ENCODE peak calls at places on chromosomes 11 and 22, in nine cellular contexts. One of them, this sample, is unnamed.

GRCh38 chr11:62245271-62245753 is 3.3 kb downstream of the SCGB1D2 start:
- DNase-seq in A549: peak
- DNase-seq in HCT116: no peak
- DNase-seq in GM23338: peak
- DNase-seq in Panc1: no peak
- DNase-seq in HepG2: peak
- DNase-seq in SK-N-SH: peak
- DNase-seq in GM12878: no peak
- DNase-seq in K562: peak
- DNase-seq in this sample: peak

GRCh38 chr11:56521955-56522354 is 21.1 kb downstream of the OR5M11 start:
- DNase-seq in A549: peak
- DNase-seq in HCT116: no peak
- DNase-seq in GM23338: peak
- DNase-seq in Panc1: no peak
- DNase-seq in HepG2: peak
- DNase-seq in SK-N-SH: peak
- DNase-seq in GM12878: no peak
- DNase-seq in K562: no peak
- DNase-seq in this sample: no peak

GRCh38 chr11:62402226-62402625 is 16.6 kb upstream of the SCGB1A1 start:
- DNase-seq in A549: no peak
- DNase-seq in HCT116: no peak
- DNase-seq in GM23338: no peak
- DNase-seq in Panc1: no peak
- DNase-seq in HepG2: no peak
- DNase-seq in SK-N-SH: no peak
- DNase-seq in GM12878: no peak
- DNase-seq in K562: no peak
- DNase-seq in this sample: no peak

GRCh38 chr22:36077261-36077660 is 48.6 kb upstream of the RBFOX2 start:
- DNase-seq in A549: no peak
- DNase-seq in HCT116: no peak
- DNase-seq in GM23338: no peak
- DNase-seq in Panc1: no peak
- DNase-seq in HepG2: no peak
- DNase-seq in SK-N-SH: peak
- DNase-seq in GM12878: no peak
- DNase-seq in K562: no peak
- DNase-seq in this sample: no peak

GRCh38 chr22:45583504-45583903 is 80.8 kb downstream of the FBLN1 start:
- DNase-seq in A549: no peak
- DNase-seq in HCT116: no peak
- DNase-seq in GM23338: no peak
- DNase-seq in Panc1: no peak
- DNase-seq in HepG2: no peak
- DNase-seq in SK-N-SH: no peak
- DNase-seq in GM12878: no peak
- DNase-seq in K562: no peak
- DNase-seq in this sample: peak

GRCh38 chr11:13260196-13260962 is 17.2 kb upstream of the BMAL1 start:
- DNase-seq in A549: no peak
- DNase-seq in HCT116: no peak
- DNase-seq in GM23338: peak
- DNase-seq in Panc1: no peak
- DNase-seq in HepG2: no peak
- DNase-seq in SK-N-SH: no peak
- DNase-seq in GM12878: no peak
- DNase-seq in K562: no peak
- DNase-seq in this sample: no peak

GRCh38 chr11:65719887-65720236 is 736 bp downstream of the RNASEH2C start:
- DNase-seq in A549: no peak
- DNase-seq in HCT116: no peak
- DNase-seq in GM23338: no peak
- DNase-seq in Panc1: no peak
- DNase-seq in HepG2: no peak
- DNase-seq in SK-N-SH: no peak
- DNase-seq in GM12878: no peak
- DNase-seq in K562: no peak
- DNase-seq in this sample: peak

GRCh38 chr11:46657186-46657585 is 39.8 kb downstream of the ATG13 start:
- DNase-seq in A549: no peak
- DNase-seq in HCT116: no peak
- DNase-seq in GM23338: no peak
- DNase-seq in Panc1: no peak
- DNase-seq in HepG2: no peak
- DNase-seq in SK-N-SH: no peak
- DNase-seq in GM12878: no peak
- DNase-seq in K562: no peak
- DNase-seq in this sample: no peak

GRCh38 chr22:33210129-33210784 is 152.1 kb upstream of the SYN3 start:
- DNase-seq in A549: peak
- DNase-seq in HCT116: no peak
- DNase-seq in GM23338: peak
- DNase-seq in Panc1: no peak
- DNase-seq in HepG2: peak
- DNase-seq in SK-N-SH: peak
- DNase-seq in GM12878: no peak
- DNase-seq in K562: peak
- DNase-seq in this sample: no peak

GRCh38 chr11:5247479-5248192 is 2.0 kb downstream of the HBG1 start:
- DNase-seq in A549: no peak
- DNase-seq in HCT116: no peak
- DNase-seq in GM23338: no peak
- DNase-seq in Panc1: no peak
- DNase-seq in HepG2: no peak
- DNase-seq in SK-N-SH: no peak
- DNase-seq in GM12878: no peak
- DNase-seq in K562: peak
- DNase-seq in this sample: no peak

GRCh38 chr11:121792185-121792584 is 323.8 kb downstream of the BLID start:
- DNase-seq in A549: no peak
- DNase-seq in HCT116: no peak
- DNase-seq in GM23338: no peak
- DNase-seq in Panc1: no peak
- DNase-seq in HepG2: no peak
- DNase-seq in SK-N-SH: no peak
- DNase-seq in GM12878: no peak
- DNase-seq in K562: no peak
- DNase-seq in this sample: no peak

GRCh38 chr22:27502327-27502726 is 299.2 kb downstream of the MN1 start:
- DNase-seq in A549: no peak
- DNase-seq in HCT116: no peak
- DNase-seq in GM23338: no peak
- DNase-seq in Panc1: no peak
- DNase-seq in HepG2: no peak
- DNase-seq in SK-N-SH: no peak
- DNase-seq in GM12878: no peak
- DNase-seq in K562: no peak
- DNase-seq in this sample: no peak

GRCh38 chr11:74288911-74289310 is 22.5 kb downstream of the P4HA3 start:
- DNase-seq in A549: no peak
- DNase-seq in HCT116: no peak
- DNase-seq in GM23338: no peak
- DNase-seq in Panc1: no peak
- DNase-seq in HepG2: no peak
- DNase-seq in SK-N-SH: no peak
- DNase-seq in GM12878: no peak
- DNase-seq in K562: no peak
- DNase-seq in this sample: no peak

DNA sequence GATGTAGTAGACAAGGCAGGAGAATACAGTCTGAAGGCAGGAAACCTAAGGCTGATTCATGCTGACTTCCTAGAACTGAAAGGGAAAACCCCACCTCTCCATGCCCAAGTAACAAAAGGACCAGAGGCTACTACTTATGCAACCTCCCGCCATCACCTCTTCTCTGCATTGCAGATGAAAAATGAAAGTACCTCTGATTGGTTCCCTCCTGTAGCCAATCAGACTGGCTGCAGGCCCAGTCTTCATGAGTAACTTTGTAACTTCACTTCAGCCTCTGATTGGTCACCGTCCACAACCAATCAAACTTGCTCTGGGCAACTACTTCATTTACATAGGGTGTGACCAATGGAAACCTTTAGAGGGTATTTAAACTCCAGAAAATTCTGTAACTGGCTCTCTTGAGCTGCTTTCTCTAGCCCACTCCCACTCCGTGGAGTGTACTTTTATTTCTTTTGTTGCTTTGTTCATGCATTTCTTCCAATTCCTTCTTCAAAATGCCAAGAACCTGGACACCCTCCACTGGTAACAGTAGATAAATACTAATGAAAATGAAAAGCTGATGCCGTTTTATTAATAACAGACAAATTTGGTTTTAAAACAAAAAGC is 5.2 kb upstream of the MAP6 start:
- DNase-seq in A549: peak
- DNase-seq in HCT116: peak
- DNase-seq in GM23338: peak
- DNase-seq in Panc1: no peak
- DNase-seq in HepG2: peak
- DNase-seq in SK-N-SH: no peak
- DNase-seq in GM12878: no peak
- DNase-seq in K562: peak
- DNase-seq in this sample: no peak
- TF ChIP-seq REST in A549: no peak
- TF ChIP-seq REST in HCT116: no peak
- TF ChIP-seq REST in GM23338: no peak
- TF ChIP-seq REST in Panc1: no peak
- TF ChIP-seq REST in HepG2: no peak
- TF ChIP-seq REST in SK-N-SH: no peak
- TF ChIP-seq REST in GM12878: no peak
- TF ChIP-seq REST in K562: no peak
- TF ChIP-seq REST in this sample: no peak

GRCh38 chr11:29129850-29130249 is 887.0 kb downstream of the KCNA4 start:
- DNase-seq in A549: peak
- DNase-seq in HCT116: no peak
- DNase-seq in GM23338: no peak
- DNase-seq in Panc1: no peak
- DNase-seq in HepG2: no peak
- DNase-seq in SK-N-SH: no peak
- DNase-seq in GM12878: no peak
- DNase-seq in K562: no peak
- DNase-seq in this sample: no peak
- TF ChIP-seq REST in A549: no peak
- TF ChIP-seq REST in HCT116: no peak
- TF ChIP-seq REST in GM23338: no peak
- TF ChIP-seq REST in Panc1: no peak
- TF ChIP-seq REST in HepG2: no peak
- TF ChIP-seq REST in SK-N-SH: no peak
- TF ChIP-seq REST in GM12878: no peak
- TF ChIP-seq REST in K562: no peak
- TF ChIP-seq REST in this sample: no peak

DNA sequence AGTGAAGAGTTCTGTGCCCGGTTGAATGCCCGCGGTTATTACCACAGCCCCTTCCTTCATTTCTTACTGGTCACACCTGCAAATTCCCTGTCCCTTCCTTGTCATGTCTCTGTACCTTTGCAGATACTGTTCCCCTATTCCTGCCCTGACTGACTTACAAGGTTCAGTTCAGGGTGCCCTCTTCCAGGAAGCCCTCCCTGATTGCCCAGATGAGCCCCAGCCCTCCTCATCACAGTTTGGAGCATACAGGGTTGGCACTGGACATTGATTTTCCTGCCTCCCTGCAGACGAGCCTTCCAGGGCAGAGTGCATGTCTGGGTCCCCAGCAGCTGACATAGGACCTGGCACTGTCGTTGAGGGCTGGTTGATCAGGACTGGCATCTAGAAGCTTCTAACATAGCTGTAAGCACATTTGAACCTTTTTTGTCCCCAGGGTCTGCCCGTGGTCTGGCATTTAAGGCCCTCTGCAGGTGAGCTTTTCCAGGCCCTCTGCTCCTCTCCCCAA is 70.4 kb upstream of the SHISAL1 start:
- DNase-seq in A549: no peak
- DNase-seq in HCT116: no peak
- DNase-seq in GM23338: no peak
- DNase-seq in Panc1: no peak
- DNase-seq in HepG2: no peak
- DNase-seq in SK-N-SH: no peak
- DNase-seq in GM12878: no peak
- DNase-seq in K562: no peak
- DNase-seq in this sample: no peak
- TF ChIP-seq REST in A549: no peak
- TF ChIP-seq REST in HCT116: no peak
- TF ChIP-seq REST in GM23338: no peak
- TF ChIP-seq REST in Panc1: no peak
- TF ChIP-seq REST in HepG2: no peak
- TF ChIP-seq REST in SK-N-SH: no peak
- TF ChIP-seq REST in GM12878: no peak
- TF ChIP-seq REST in K562: no peak
- TF ChIP-seq REST in this sample: no peak

GRCh38 chr11:92826597-92826996 is 142.9 kb upstream of the MTNR1B start:
- DNase-seq in A549: no peak
- DNase-seq in HCT116: no peak
- DNase-seq in GM23338: peak
- DNase-seq in Panc1: no peak
- DNase-seq in HepG2: no peak
- DNase-seq in SK-N-SH: no peak
- DNase-seq in GM12878: no peak
- DNase-seq in K562: no peak
- DNase-seq in this sample: no peak

GRCh38 chr11:92828576-92828975 is 140.9 kb upstream of the MTNR1B start:
- DNase-seq in A549: no peak
- DNase-seq in HCT116: no peak
- DNase-seq in GM23338: peak
- DNase-seq in Panc1: no peak
- DNase-seq in HepG2: no peak
- DNase-seq in SK-N-SH: peak
- DNase-seq in GM12878: no peak
- DNase-seq in K562: no peak
- DNase-seq in this sample: no peak

GRCh38 chr11:92829121-92829520 is 140.3 kb upstream of the MTNR1B start:
- DNase-seq in A549: no peak
- DNase-seq in HCT116: no peak
- DNase-seq in GM23338: no peak
- DNase-seq in Panc1: no peak
- DNase-seq in HepG2: no peak
- DNase-seq in SK-N-SH: no peak
- DNase-seq in GM12878: no peak
- DNase-seq in K562: no peak
- DNase-seq in this sample: no peak

GRCh38 chr11:92826136-92826535 is 143.3 kb upstream of the MTNR1B start:
- DNase-seq in A549: no peak
- DNase-seq in HCT116: no peak
- DNase-seq in GM23338: no peak
- DNase-seq in Panc1: no peak
- DNase-seq in HepG2: no peak
- DNase-seq in SK-N-SH: no peak
- DNase-seq in GM12878: no peak
- DNase-seq in K562: no peak
- DNase-seq in this sample: no peak

DNA sequence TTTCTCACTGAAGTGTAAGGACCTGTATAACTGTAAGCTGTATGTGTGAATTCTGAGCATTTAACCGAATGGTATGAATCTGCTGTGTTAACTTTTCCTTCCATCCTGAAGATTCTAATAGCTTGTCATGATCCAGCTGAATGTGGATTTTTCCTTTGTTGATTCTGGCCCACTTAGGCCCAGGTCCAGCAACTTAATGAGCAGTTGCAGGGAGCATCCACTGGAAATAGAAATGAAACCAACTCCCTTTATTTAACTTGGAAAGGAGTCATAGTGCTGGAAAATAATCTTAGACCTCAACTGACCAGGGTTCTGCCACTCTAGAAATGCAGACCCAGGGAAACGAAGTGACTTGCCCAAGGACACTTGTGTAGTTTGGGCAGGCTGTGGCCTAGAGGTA is 142.3 kb upstream of the MTNR1B start:
- DNase-seq in A549: no peak
- DNase-seq in HCT116: no peak
- DNase-seq in GM23338: no peak
- DNase-seq in Panc1: no peak
- DNase-seq in HepG2: no peak
- DNase-seq in SK-N-SH: no peak
- DNase-seq in GM12878: no peak
- DNase-seq in K562: no peak
- DNase-seq in this sample: no peak
- TF ChIP-seq REST in A549: no peak
- TF ChIP-seq REST in HCT116: no peak
- TF ChIP-seq REST in GM23338: no peak
- TF ChIP-seq REST in Panc1: no peak
- TF ChIP-seq REST in HepG2: no peak
- TF ChIP-seq REST in SK-N-SH: no peak
- TF ChIP-seq REST in GM12878: no peak
- TF ChIP-seq REST in K562: no peak
- TF ChIP-seq REST in this sample: no peak

This sample was measured in HL-60.